ENCODE peak calls at places on chromosomes 2 and 18, in eight cellular contexts. M, Y, E, H, O, L, X and I are unnamed samples.
A peak's percentile ranks its signal among the peaks of the same experiment; 100 is the strongest.

GRCh38 chr2:96414161-96414713 is 78.7 kb downstream of the NCAPH start:
- DNase-seq in M (no peak), Y (no peak), E (no peak), H (no peak), O (no peak), L (no peak), X (no peak), I (no peak)

GRCh38 chr18:59220784-59221765 is 1.1 kb downstream of the GRP start:
- DNase-seq in M (peak; percentile 28), Y (no peak), E (no peak), H (no peak), O (peak; percentile 44), L (peak; percentile 18), X (no peak), I (peak; percentile 15)

GRCh38 chr2:220341014-220341413 is 713.6 kb downstream of the SLC4A3 start:
- DNase-seq in M (no peak), Y (no peak), E (no peak), H (no peak), O (no peak), L (no peak), X (no peak), I (no peak)

GRCh38 chr2:238872026-238872425 is 24.1 kb downstream of the TWIST2 start:
- DNase-seq in M (no peak), Y (no peak), E (no peak), H (peak; percentile 34), O (no peak), L (no peak), X (no peak), I (no peak)

GRCh38 chr18:46324556-46324955 is 220.4 kb downstream of the HAUS1 start:
- DNase-seq in M (peak; percentile 69), Y (no peak), E (no peak), H (no peak), O (peak; percentile 75), L (peak; percentile 69), X (peak; percentile 42), I (peak; percentile 63)

GRCh38 chr2:170260188-170260587 is 82.2 kb downstream of the MYO3B start:
- DNase-seq in M (no peak), Y (no peak), E (no peak), H (no peak), O (no peak), L (no peak), X (no peak), I (no peak)

GRCh38 chr2:74461187-74462053 is 3.2 kb downstream of the WBP1 start:
- DNase-seq in M (no peak), Y (no peak), E (no peak), H (no peak), O (peak; percentile 70), L (no peak), X (no peak), I (no peak)

GRCh38 chr2:32632089-32632488 is 4.2 kb downstream of the TTC27 start:
- DNase-seq in M (peak; percentile 72), Y (no peak), E (no peak), H (no peak), O (peak; percentile 27), L (peak; percentile 59), X (peak; percentile 71), I (peak; percentile 31)

GRCh38 chr2:19355416-19355821 is 3.0 kb downstream of the OSR1 start:
- DNase-seq in M (peak; percentile 82), Y (no peak), E (no peak), H (no peak), O (no peak), L (peak; percentile 41), X (no peak), I (no peak)

GRCh38 chr2:220318037-220318436 is 690.6 kb downstream of the SLC4A3 start:
- DNase-seq in M (no peak), Y (no peak), E (no peak), H (no peak), O (no peak), L (no peak), X (no peak), I (no peak)

GRCh38 chr18:41992066-41992465 is 37.0 kb downstream of the PIK3C3 start:
- DNase-seq in M (no peak), Y (no peak), E (no peak), H (no peak), O (no peak), L (no peak), X (peak; percentile 2), I (no peak)
- H3K27ac ChIP-seq in M (no peak overlapping the region), Y (no peak overlapping the region), E (no peak overlapping the region), H (no peak overlapping the region), O (no peak overlapping the region), L (no peak overlapping the region), X (peak overlapping the region; percentile 46), I (no peak overlapping the region)

GRCh38 chr2:15158532-15158931 is 402.6 kb downstream of the NBAS start:
- DNase-seq in M (no peak), Y (no peak), E (no peak), H (no peak), O (no peak), L (peak; percentile 12), X (no peak), I (no peak)

GRCh38 chr2:15160602-15161001 is 400.5 kb downstream of the NBAS start:
- DNase-seq in M (no peak), Y (no peak), E (no peak), H (no peak), O (no peak), L (no peak), X (no peak), I (no peak)

GRCh38 chr2:15159206-15159605 is 401.9 kb downstream of the NBAS start:
- DNase-seq in M (no peak), Y (no peak), E (no peak), H (no peak), O (no peak), L (peak; percentile 8), X (no peak), I (peak; percentile 40)

GRCh38 chr2:15160201-15160600 is 400.9 kb downstream of the NBAS start:
- DNase-seq in M (no peak), Y (no peak), E (no peak), H (no peak), O (no peak), L (no peak), X (no peak), I (no peak)

DNA sequence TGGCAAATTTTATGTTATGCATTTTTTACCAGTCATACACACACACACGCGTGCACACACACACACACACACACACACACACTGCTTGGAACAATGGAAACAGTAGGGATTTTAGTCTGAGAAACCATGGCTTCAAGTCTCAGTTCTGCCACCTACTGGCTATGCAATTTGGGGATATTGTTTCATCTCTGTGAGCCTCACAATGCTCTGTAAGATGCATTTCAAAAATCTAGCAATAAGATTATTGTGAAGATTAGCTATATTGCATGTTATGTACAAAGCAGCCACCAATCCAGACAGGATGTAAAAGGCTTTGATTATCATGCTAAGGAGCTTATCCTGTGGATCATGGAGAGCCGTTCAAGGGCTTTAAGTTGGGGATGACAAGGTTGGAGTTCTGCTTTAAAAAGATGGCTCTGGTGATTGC is 401.4 kb downstream of the NBAS start:
- DNase-seq in M (peak; percentile 63), Y (no peak), E (no peak), H (no peak), O (peak; percentile 80), L (peak; percentile 47), X (peak; percentile 51), I (peak; percentile 42)
- H3K27ac ChIP-seq in M (no peak overlapping the region), Y (peak overlapping the region; percentile 58), E (no peak overlapping the region), H (no peak overlapping the region), O (no peak overlapping the region), L (no peak overlapping the region), X (no peak overlapping the region), I (no peak overlapping the region)

GRCh38 chr2:71646028-71646427 is 192.7 kb downstream of the DYSF start:
- DNase-seq in M (peak; percentile 89), Y (no peak), E (no peak), H (peak; percentile 77), O (no peak), L (peak; percentile 58), X (no peak), I (peak; percentile 69)
- H3K27ac ChIP-seq in M (no peak overlapping the region), Y (no peak overlapping the region), E (no peak overlapping the region), H (peak overlapping the region; percentile 41), O (no peak overlapping the region), L (no peak overlapping the region), X (no peak overlapping the region), I (no peak overlapping the region)

DNA sequence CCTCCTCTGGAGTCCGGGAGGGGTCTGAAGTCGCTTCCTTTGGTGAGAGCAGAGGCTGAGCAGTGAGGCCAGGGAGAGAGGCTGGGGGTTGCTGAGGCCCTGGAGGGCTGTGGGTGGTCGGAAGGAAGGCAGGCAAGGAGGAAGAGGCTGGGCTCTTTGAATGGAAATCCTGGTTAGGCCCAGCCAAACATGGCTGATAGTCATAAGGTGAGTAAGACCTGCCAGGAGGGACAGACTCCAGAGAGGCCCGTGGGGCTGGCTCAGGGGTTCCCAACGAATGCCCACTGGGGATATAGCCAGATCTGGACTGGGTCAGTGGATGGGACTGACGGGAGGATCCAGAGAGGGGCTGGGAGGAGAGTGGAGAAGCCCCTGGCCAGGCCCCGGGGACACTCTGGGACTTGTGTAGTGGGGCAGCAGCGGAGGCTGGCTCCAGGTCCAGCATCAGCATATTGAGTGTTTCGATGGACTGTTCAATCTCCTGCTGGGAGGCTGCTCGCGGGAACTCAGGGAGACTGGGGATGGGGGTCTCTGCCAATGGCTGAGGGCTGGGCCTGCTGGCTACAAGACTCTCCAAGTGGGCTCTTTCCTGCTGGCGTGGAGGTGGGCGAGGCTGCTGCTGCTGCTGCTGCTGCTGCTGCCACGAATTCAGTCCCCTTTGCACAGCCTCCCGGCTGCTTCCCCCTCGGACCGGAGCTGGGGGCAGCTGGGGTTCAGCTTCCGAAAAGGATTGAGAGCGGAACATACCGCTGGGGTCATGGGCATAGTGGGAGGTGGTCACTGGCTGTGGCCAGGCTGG is 155.0 kb downstream of the TNS1 start:
- DNase-seq in M (no peak), Y (no peak), E (no peak), H (no peak), O (no peak), L (no peak), X (no peak), I (no peak)
- H3K27ac ChIP-seq in M (no peak overlapping the region), Y (peak overlapping the region; percentile 64), E (no peak overlapping the region), H (peak overlapping the region; percentile 78), O (no peak overlapping the region), L (no peak overlapping the region), X (no peak overlapping the region), I (no peak overlapping the region)

GRCh38 chr18:63508634-63509033 is 31.9 kb downstream of the SERPINB5 start:
- DNase-seq in M (no peak), Y (no peak), E (no peak), H (no peak), O (no peak), L (no peak), X (no peak), I (no peak)
- H3K27ac ChIP-seq in M (no peak overlapping the region), Y (no peak overlapping the region), E (no peak overlapping the region), H (no peak overlapping the region), O (no peak overlapping the region), L (no peak overlapping the region), X (no peak overlapping the region), I (no peak overlapping the region)

GRCh38 chr2:176129825-176130152 is 284 bp downstream of the HOXD8 start:
- DNase-seq in M (no peak), Y (no peak), E (peak; percentile 64), H (no peak), O (no peak), L (no peak), X (no peak), I (no peak)

GRCh38 chr2:176131617-176132396 is 2.3 kb downstream of the HOXD8 start:
- DNase-seq in M (no peak), Y (no peak), E (no peak), H (no peak), O (no peak), L (no peak), X (no peak), I (no peak)

GRCh38 chr2:176132397-176133086 is 3.0 kb downstream of the HOXD8 start:
- DNase-seq in M (peak; percentile 92), Y (no peak), E (no peak), H (no peak), O (no peak), L (no peak), X (peak; percentile 21), I (no peak)

GRCh38 chr2:176130153-176130916 is 830 bp downstream of the HOXD8 start:
- DNase-seq in M (peak; percentile 86), Y (no peak), E (peak; percentile 56), H (no peak), O (no peak), L (no peak), X (peak; percentile 34), I (no peak)

GRCh38 chr2:176130917-176131616 is 1.6 kb downstream of the HOXD8 start:
- DNase-seq in M (peak; percentile 42), Y (no peak), E (no peak), H (no peak), O (no peak), L (no peak), X (no peak), I (no peak)
- H3K27ac ChIP-seq in M (peak overlapping the region; percentile 97), Y (no peak overlapping the region), E (peak overlapping the region; percentile 94), H (peak overlapping the region; percentile 79), O (no peak overlapping the region), L (no peak overlapping the region), X (no peak overlapping the region), I (peak overlapping the region; percentile 21)